ENCODE peak calls at places on chromosomes 6 and 20, in seven cellular contexts. N is GM23338, O is HCT116, D is stomach, I is K562, E is SK-N-SH, Q is spleen. K is an unnamed sample.

GRCh38 chr6:41200296-41200900 is 551 bp downstream of the TREML2 start:
- DNase-seq in N (peak), O (no peak), Q (peak), I (peak), D (peak), E (no peak), K (no peak)

GRCh38 chr6:21102201-21102600 is 491.4 kb upstream of the SOX4 start:
- DNase-seq in E (no peak), N (peak), D (no peak), O (no peak), I (peak), Q (no peak), K (no peak)

GRCh38 chr6:47343631-47344421 is 34.1 kb upstream of the TNFRSF21 start:
- DNase-seq in D (peak), O (no peak), E (no peak), I (no peak), N (no peak), Q (no peak), K (no peak)

GRCh38 chr20:59240006-59240405 is 60.4 kb upstream of the EDN3 start:
- DNase-seq in I (no peak), E (no peak), O (no peak), N (no peak), D (no peak), Q (no peak), K (no peak)

GRCh38 chr6:1009041-1009440 is 302.9 kb upstream of the FOXQ1 start:
- DNase-seq in O (no peak), Q (no peak), D (no peak), I (no peak), N (no peak), E (no peak), K (no peak)

GRCh38 chr6:109448615-109449014 is 7.0 kb downstream of the MICAL1 start:
- DNase-seq in O (no peak), N (no peak), Q (no peak), D (no peak), I (no peak), E (no peak), K (no peak)

GRCh38 chr6:141977782-141978181 is 154.9 kb upstream of the GJE1 start:
- DNase-seq in E (no peak), I (no peak), O (no peak), N (no peak), D (no peak), Q (no peak), K (no peak)

GRCh38 chr6:116971959-116972358 is 94.9 kb downstream of the RFX6 start:
- DNase-seq in E (peak), Q (no peak), I (peak), O (peak), N (peak), D (no peak), K (no peak)

GRCh38 chr6:159979136-159979874 is 10.4 kb downstream of the IGF2R start:
- DNase-seq in Q (peak), O (no peak), N (no peak), E (no peak), I (peak), D (peak), K (no peak)

GRCh38 chr6:113672691-113673149 is 184.4 kb upstream of the MARCKS start:
- DNase-seq in D (peak), E (peak), N (no peak), I (no peak), Q (no peak), O (no peak), K (no peak)

GRCh38 chr6:37819177-37819801 is at the start of gene ZFAND3:
- DNase-seq in E (peak), D (peak), N (peak), Q (peak), I (peak), O (peak), K (peak)
- TF ChIP-seq CTCF in E (no peak), D (no peak), N (no peak), Q (peak), I (no peak), O (no peak), K (no peak)

GRCh38 chr6:33316603-33317417 is 734 bp downstream of the ZBTB22 start:
- DNase-seq in D (no peak), O (no peak), I (no peak), E (peak), Q (peak), N (no peak), K (no peak)

GRCh38 chr6:33317418-33317667 is 201 bp downstream of the ZBTB22 start:
- DNase-seq in D (no peak), N (peak), I (no peak), E (peak), Q (no peak), O (no peak), K (peak)

GRCh38 chr6:33315753-33316602 is 1.6 kb downstream of the ZBTB22 start:
- DNase-seq in I (no peak), Q (no peak), O (no peak), N (no peak), E (peak), D (no peak), K (no peak)

GRCh38 chr6:33318426-33319073 is 1.0 kb upstream of the ZBTB22 start:
- DNase-seq in Q (no peak), D (no peak), I (no peak), E (peak), O (no peak), N (no peak), K (no peak)

GRCh38 chr6:33317668-33318425 is at the start of gene ZBTB22:
- DNase-seq in Q (peak), O (peak), E (peak), I (peak), D (peak), N (peak), K (peak)
- TF ChIP-seq POLR2AphosphoS5 in Q (peak), O (peak), E (peak), I (peak), D (peak), N (peak), K (peak)

GRCh38 chr6:111461860-111462259 is 21.2 kb downstream of the REV3L start:
- DNase-seq in I (no peak), E (no peak), D (no peak), O (no peak), N (no peak), Q (no peak), K (no peak)

GRCh38 chr6:111458670-111459232 is 24.3 kb downstream of the REV3L start:
- DNase-seq in N (no peak), Q (no peak), D (no peak), O (no peak), I (no peak), E (no peak), K (no peak)

GRCh38 chr6:111468329-111469012 is 14.5 kb downstream of the REV3L start:
- DNase-seq in I (no peak), D (no peak), E (no peak), N (no peak), O (no peak), Q (no peak), K (no peak)

GRCh38 chr6:111464184-111464583 is 18.8 kb downstream of the REV3L start:
- DNase-seq in Q (no peak), I (no peak), N (no peak), D (no peak), E (no peak), O (no peak), K (no peak)

GRCh38 chr6:111462770-111463391 is 20.1 kb downstream of the REV3L start:
- DNase-seq in D (no peak), O (no peak), N (no peak), I (peak), E (no peak), Q (no peak), K (no peak)
- TF ChIP-seq CTCF in D (no peak), O (no peak), N (no peak), I (no peak), E (no peak), Q (no peak), K (no peak)

DNA sequence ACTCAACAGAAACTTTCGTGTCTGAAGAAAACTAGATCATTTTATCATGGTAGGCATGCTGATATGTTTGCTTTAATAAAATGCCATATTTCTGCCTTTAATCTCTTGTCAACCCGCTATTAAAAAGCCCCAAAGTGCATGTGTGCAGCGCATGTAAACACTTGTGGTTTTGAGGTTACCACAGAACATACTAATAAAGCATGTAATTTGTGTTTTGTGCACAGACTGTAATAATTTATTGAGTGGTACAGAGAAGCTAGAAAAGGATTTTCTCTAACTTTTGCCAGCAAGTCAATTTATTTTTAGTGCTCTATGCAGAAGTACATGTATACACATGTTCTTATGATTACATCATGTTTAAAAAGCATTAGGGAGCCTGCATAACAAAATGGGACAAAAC is 349.9 kb upstream of the SLC35B3 start:
- DNase-seq in Q (no peak), D (no peak), I (no peak), N (no peak), E (no peak), O (no peak), K (no peak)
- TF ChIP-seq POLR2AphosphoS5 in Q (no peak), D (no peak), I (no peak), N (no peak), E (no peak), O (no peak), K (no peak)